ENCODE peak calls at places on chromosome 11, in eight cellular contexts. Q, G, K, E, B, V, U and O are unnamed samples.

GRCh38 chr11:44327730-44328691 is 18.1 kb upstream of the ALX4 start:
- DNase-seq in Q (no peak), G (no peak), K (peak; percentile 52), E (no peak), B (no peak), V (no peak), U (no peak), O (no peak)

GRCh38 chr11:78744949-78745348 is 170.3 kb upstream of the NARS2 start:
- DNase-seq in Q (no peak), G (no peak), K (no peak), E (no peak), B (no peak), V (no peak), U (no peak), O (no peak)

GRCh38 chr11:111128471-111128870 is 117.1 kb upstream of the POU2AF2 start:
- DNase-seq in Q (no peak), G (no peak), K (no peak), E (no peak), B (no peak), V (no peak), U (no peak), O (no peak)

GRCh38 chr11:129191649-129192048 is 476 bp downstream of the ARHGAP32 start:
- DNase-seq in Q (no peak), G (no peak), K (no peak), E (no peak), B (no peak), V (no peak), U (no peak), O (peak; percentile 74)

GRCh38 chr11:29224739-29225384 is 792.0 kb downstream of the KCNA4 start:
- DNase-seq in Q (no peak), G (no peak), K (no peak), E (no peak), B (no peak), V (no peak), U (no peak), O (no peak)

GRCh38 chr11:7252683-7253213 is 1.0 kb downstream of the SYT9 start:
- DNase-seq in Q (no peak), G (no peak), K (no peak), E (no peak), B (peak; percentile 35), V (no peak), U (no peak), O (no peak)

GRCh38 chr11:20355221-20356219 is 8.0 kb upstream of the HTATIP2 start:
- DNase-seq in Q (no peak), G (no peak), K (no peak), E (peak; percentile 45), B (no peak), V (no peak), U (no peak), O (peak; percentile 68)

GRCh38 chr11:11580831-11581492 is 40.8 kb downstream of the GALNT18 start:
- DNase-seq in Q (no peak), G (no peak), K (no peak), E (no peak), B (no peak), V (peak; percentile 25), U (no peak), O (no peak)

GRCh38 chr11:126697937-126698336 is 302.6 kb downstream of the KIRREL3 start:
- DNase-seq in Q (no peak), G (no peak), K (no peak), E (no peak), B (no peak), V (no peak), U (no peak), O (no peak)

GRCh38 chr11:74357449-74357848 is 40.8 kb downstream of the PGM2L1 start:
- DNase-seq in Q (no peak), G (no peak), K (no peak), E (peak; percentile 2), B (no peak), V (no peak), U (no peak), O (no peak)

GRCh38 chr11:45518853-45519545 is 146.4 kb downstream of the CHST1 start:
- DNase-seq in Q (no peak), G (no peak), K (no peak), E (no peak), B (no peak), V (no peak), U (no peak), O (no peak)

GRCh38 chr11:107691003-107691402 is 20.9 kb downstream of the SLN start:
- DNase-seq in Q (peak; percentile 79), G (no peak), K (no peak), E (no peak), B (no peak), V (no peak), U (no peak), O (peak; percentile 75)

GRCh38 chr11:109422755-109423113 is 744 bp downstream of the C11orf87 start:
- DNase-seq in Q (peak; percentile 36), G (no peak), K (no peak), E (peak; percentile 14), B (no peak), V (no peak), U (no peak), O (no peak)

GRCh38 chr11:1455763-1456060 is 30.9 kb downstream of the MOB2 start:
- DNase-seq in Q (no peak), G (no peak), K (no peak), E (no peak), B (no peak), V (no peak), U (no peak), O (no peak)

GRCh38 chr11:71485466-71485865 is 32.5 kb downstream of the NADSYN1 start:
- DNase-seq in Q (no peak), G (no peak), K (no peak), E (no peak), B (no peak), V (no peak), U (no peak), O (no peak)

GRCh38 chr11:71486320-71486719 is 33.3 kb downstream of the NADSYN1 start:
- DNase-seq in Q (no peak), G (no peak), K (peak; percentile 4), E (no peak), B (no peak), V (no peak), U (no peak), O (no peak)

GRCh38 chr11:71484248-71485062 is 31.5 kb downstream of the NADSYN1 start:
- DNase-seq in Q (no peak), G (no peak), K (peak; percentile 59), E (no peak), B (no peak), V (no peak), U (no peak), O (no peak)

GRCh38 chr11:71483689-71484088 is 30.7 kb downstream of the NADSYN1 start:
- DNase-seq in Q (no peak), G (no peak), K (no peak), E (no peak), B (no peak), V (no peak), U (no peak), O (no peak)

GRCh38 chr11:71485063-71485399 is 32.0 kb downstream of the NADSYN1 start:
- DNase-seq in Q (no peak), G (no peak), K (no peak), E (no peak), B (no peak), V (no peak), U (no peak), O (no peak)
- H3K27me3 ChIP-seq in Q (no peaks in the 10 kb centered on the region), G (no peaks in the 10 kb centered on the region), K (no peaks in the 10 kb centered on the region), E (no peaks in the 10 kb centered on the region), B (no peaks in the 10 kb centered on the region), V (no peaks in the 10 kb centered on the region), U (no peaks in the 10 kb centered on the region), O (no peaks in the 10 kb centered on the region)

GRCh38 chr11:15072551-15073143 is 746 bp upstream of the CALCB start:
- DNase-seq in Q (no peak), G (no peak), K (no peak), E (no peak), B (no peak), V (no peak), U (no peak), O (no peak)

GRCh38 chr11:15074206-15075161 is 1.1 kb downstream of the CALCB start:
- DNase-seq in Q (peak; percentile 31), G (peak; percentile 74), K (peak; percentile 93), E (peak; percentile 67), B (peak; percentile 90), V (peak; percentile 81), U (peak; percentile 73), O (peak; percentile 64)

GRCh38 chr11:15075162-15075526 is 1.8 kb downstream of the CALCB start:
- DNase-seq in Q (no peak), G (no peak), K (no peak), E (no peak), B (no peak), V (no peak), U (no peak), O (no peak)

GRCh38 chr11:15071556-15072255 is 1.7 kb upstream of the CALCB start:
- DNase-seq in Q (no peak), G (no peak), K (no peak), E (no peak), B (no peak), V (no peak), U (no peak), O (no peak)

GRCh38 chr11:15073361-15074205 is at the start of gene CALCB:
- DNase-seq in Q (peak; percentile 4), G (no peak), K (no peak), E (peak; percentile 24), B (no peak), V (no peak), U (no peak), O (no peak)
- H3K27me3 ChIP-seq in Q (peaks cover 19% of the 10 kb centered on the region), G (peaks cover 32% of the 10 kb centered on the region), K (peaks cover 27% of the 10 kb centered on the region), E (peaks cover 8% of the 10 kb centered on the region), B (peaks cover 6% of the 10 kb centered on the region), V (peaks cover 12% of the 10 kb centered on the region), U (peaks cover 17% of the 10 kb centered on the region), O (peaks cover 14% of the 10 kb centered on the region)

DNA sequence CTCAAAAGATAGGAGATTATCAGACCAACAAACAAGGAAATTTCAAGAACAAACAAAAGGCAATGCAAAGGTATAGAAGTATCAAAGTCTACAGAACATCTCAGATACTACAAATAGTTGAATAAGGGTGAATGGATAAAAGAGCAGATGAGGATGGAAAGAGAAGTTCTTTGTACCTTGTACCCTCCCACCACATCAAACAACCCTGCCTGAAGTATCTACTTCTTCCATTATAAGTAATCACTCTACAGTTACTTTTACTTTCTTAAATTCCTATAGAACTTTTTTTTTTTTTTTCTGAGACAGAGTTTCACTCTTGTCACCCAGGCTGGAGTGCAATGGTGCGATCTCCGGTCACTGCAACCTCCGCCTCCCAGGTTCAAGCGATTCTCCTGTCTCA is 35.1 kb downstream of the MTMR2 start:
- DNase-seq in Q (no peak), G (no peak), K (no peak), E (no peak), B (no peak), V (no peak), U (no peak), O (no peak)
- H3K27me3 ChIP-seq in Q (no peaks in the 10 kb centered on the region), G (no peaks in the 10 kb centered on the region), K (no peaks in the 10 kb centered on the region), E (no peaks in the 10 kb centered on the region), B (no peaks in the 10 kb centered on the region), V (no peaks in the 10 kb centered on the region), U (no peaks in the 10 kb centered on the region), O (no peaks in the 10 kb centered on the region)

DNA sequence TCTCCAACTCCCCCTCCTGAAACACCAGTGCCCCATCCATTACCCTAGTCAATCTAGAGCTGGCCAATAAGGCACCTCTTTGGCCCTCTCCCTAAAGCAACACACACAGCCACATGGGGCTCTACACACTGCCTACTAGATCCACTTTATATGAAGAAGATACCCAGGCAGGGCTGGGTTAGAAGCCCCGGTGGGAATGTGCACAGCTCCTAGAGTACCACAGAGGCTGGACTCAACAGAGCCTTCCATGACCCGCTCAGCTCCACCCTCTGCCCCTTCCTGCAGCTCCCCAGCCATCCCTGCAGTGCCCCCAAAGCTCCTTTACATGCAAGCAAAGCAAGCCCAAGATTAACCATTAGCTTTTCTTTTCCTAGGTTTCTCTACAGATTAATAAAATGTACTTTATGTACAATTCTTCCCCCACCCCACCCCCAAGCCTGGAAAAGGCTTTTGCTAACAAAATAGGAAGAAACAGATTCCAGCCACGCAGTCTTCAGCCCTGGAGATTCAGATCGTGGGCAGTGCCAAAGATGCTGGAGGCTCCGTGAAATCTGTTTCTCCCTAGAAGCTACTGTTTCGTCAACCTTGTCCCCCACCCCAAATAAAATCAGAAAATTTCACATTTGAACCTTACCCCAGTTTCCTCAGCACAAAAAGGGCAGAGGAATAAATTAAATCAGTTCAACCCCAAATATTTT is 51.8 kb downstream of the IGSF9B start:
- DNase-seq in Q (no peak), G (no peak), K (peak; percentile 52), E (no peak), B (no peak), V (no peak), U (no peak), O (no peak)
- H3K27me3 ChIP-seq in Q (no peaks in the 10 kb centered on the region), G (no peaks in the 10 kb centered on the region), K (no peaks in the 10 kb centered on the region), E (no peaks in the 10 kb centered on the region), B (no peaks in the 10 kb centered on the region), V (no peaks in the 10 kb centered on the region), U (no peaks in the 10 kb centered on the region), O (no peaks in the 10 kb centered on the region)